ENCODE peak calls at places on chromosome 6, in eight cellular contexts. P is mesenchymal stem cell, I is brain microvascular endothelial cell, B is HCT116, Y is adrenal gland, W is neuronal stem cell, S is GM23248, U is lung. V is an unnamed sample.

GRCh38 chr6:10555625-10556309 is 34.6 kb downstream of the GCNT2 start:
- DNase-seq in P (peak; percentile 53), I (peak; percentile 23), B (no peak), Y (peak; percentile 36), W (peak; percentile 58), S (peak; percentile 44), U (peak; percentile 36), V (no peak)

GRCh38 chr6:35786810-35787209 is 6.0 kb downstream of the CLPSL1 start:
- DNase-seq in P (no peak), I (no peak), B (no peak), Y (no peak), W (no peak), S (peak; percentile 48), U (no peak), V (no peak)

GRCh38 chr6:22888147-22888831 is 318.9 kb downstream of the HDGFL1 start:
- DNase-seq in P (peak; percentile 21), I (no peak), B (no peak), Y (no peak), W (no peak), S (no peak), U (no peak), V (no peak)

GRCh38 chr6:27388293-27389197 is at the start of gene ZNF391:
- DNase-seq in P (peak; percentile 92), I (peak; percentile 88), B (peak; percentile 53), Y (peak; percentile 84), W (peak; percentile 80), S (peak; percentile 94), U (peak; percentile 61), V (peak; percentile 63)

GRCh38 chr6:111478749-111479148 is 4.3 kb downstream of the REV3L start:
- DNase-seq in P (peak; percentile 81), I (peak; percentile 27), B (peak; percentile 35), Y (no peak), W (peak; percentile 65), S (peak; percentile 78), U (no peak), V (peak; percentile 79)

GRCh38 chr6:160198577-160199211 is 59.9 kb downstream of the SLC22A2 start:
- DNase-seq in P (no peak), I (no peak), B (no peak), Y (no peak), W (no peak), S (no peak), U (no peak), V (no peak)

GRCh38 chr6:137927777-137928218 is 60.7 kb downstream of the TNFAIP3 start:
- DNase-seq in P (peak; percentile 11), I (peak; percentile 14), B (no peak), Y (no peak), W (no peak), S (no peak), U (no peak), V (no peak)

GRCh38 chr6:3748726-3749389 is 2.7 kb downstream of the PXDC1 start:
- DNase-seq in P (peak; percentile 26), I (no peak), B (no peak), Y (peak; percentile 8), W (no peak), S (no peak), U (no peak), V (no peak)

GRCh38 chr6:94269256-94269655 is 849.9 kb upstream of the EPHA7 start:
- DNase-seq in P (no peak), I (no peak), B (no peak), Y (no peak), W (no peak), S (no peak), U (no peak), V (no peak)

GRCh38 chr6:43036712-43037111 is 15.3 kb downstream of the RRP36 start:
- DNase-seq in P (no peak), I (no peak), B (no peak), Y (no peak), W (no peak), S (no peak), U (no peak), V (no peak)

GRCh38 chr6:90406142-90406794 is 109.6 kb upstream of the BACH2 start:
- DNase-seq in P (peak; percentile 50), I (peak; percentile 53), B (peak; percentile 32), Y (no peak), W (no peak), S (peak; percentile 74), U (no peak), V (no peak)

GRCh38 chr6:134938896-134939295 is 11.0 kb downstream of the ALDH8A1 start:
- DNase-seq in P (peak; percentile 8), I (no peak), B (no peak), Y (no peak), W (no peak), S (no peak), U (no peak), V (no peak)

GRCh38 chr6:138857792-138858191 is 61.9 kb downstream of the ECT2L start:
- DNase-seq in P (no peak), I (no peak), B (no peak), Y (no peak), W (no peak), S (no peak), U (no peak), V (no peak)

GRCh38 chr6:40371621-40372020 is 215.5 kb downstream of the LRFN2 start:
- DNase-seq in P (no peak), I (no peak), B (no peak), Y (no peak), W (no peak), S (no peak), U (no peak), V (no peak)

DNA sequence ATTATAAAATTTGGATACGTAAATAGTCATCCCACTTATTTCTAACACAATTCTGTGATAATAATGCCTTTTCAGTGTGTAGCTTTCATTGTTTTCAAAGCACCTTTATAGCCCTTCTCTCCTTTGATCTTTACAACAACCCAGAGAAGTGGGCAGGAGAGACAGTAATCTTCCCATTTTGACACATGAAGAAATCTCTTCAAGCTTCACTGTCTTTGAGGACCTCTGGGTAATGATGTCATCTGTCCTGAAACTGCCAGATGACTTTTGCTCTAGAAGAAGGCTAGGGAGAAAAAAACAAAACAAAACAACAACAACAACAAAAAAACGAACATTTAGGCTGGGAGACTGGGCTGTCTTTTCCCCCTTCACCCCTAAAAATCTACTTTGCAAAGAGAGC is 203.0 kb downstream of the KCNQ5 start:
- DNase-seq in P (peak; percentile 77), I (no peak), B (no peak), Y (no peak), W (no peak), S (no peak), U (no peak), V (no peak)
- H3K27ac ChIP-seq in P (no peak overlapping the region), I (no peak overlapping the region), B (no peak overlapping the region), Y (no peak overlapping the region), W (no peak overlapping the region), S (peak overlapping the region; percentile 28), U (no peak overlapping the region), V (no peak overlapping the region)

DNA sequence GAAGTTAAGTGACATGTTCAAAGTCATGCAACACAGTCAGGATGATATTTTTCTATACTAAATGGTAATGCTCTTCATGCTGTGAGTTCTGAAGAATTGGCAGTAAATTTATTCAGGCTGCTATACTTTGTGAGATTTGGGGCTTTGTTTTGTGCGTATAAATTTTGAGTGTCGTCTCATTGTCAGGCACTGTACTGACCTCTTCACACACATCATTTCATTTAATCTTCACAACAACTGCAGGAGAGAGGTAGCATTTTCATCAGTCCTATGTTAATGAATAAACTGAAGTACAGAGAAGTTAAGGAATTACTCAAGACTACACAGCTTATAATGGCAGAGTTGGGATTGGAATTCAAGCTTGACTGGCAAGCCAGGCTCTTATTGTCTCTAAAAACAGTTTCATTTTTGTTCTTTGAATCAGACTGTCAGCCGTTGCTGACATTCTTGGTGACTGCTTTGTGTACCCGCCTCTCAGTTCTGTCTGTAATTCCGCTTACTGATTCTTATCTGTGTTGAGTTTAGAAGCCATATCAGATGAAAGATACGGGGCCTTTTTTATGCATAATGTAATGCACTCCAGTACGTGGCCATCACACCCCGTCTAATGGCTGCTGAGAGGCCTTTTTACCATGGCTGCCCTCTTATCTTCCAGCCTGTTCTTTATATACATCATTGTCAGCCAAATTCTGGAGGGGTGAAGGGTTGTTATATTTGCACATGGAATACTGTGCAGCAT is 274.9 kb downstream of the UTRN start:
- DNase-seq in P (peak; percentile 40), I (peak; percentile 81), B (no peak), Y (peak; percentile 31), W (peak; percentile 5), S (peak; percentile 8), U (no peak), V (no peak)
- H3K27ac ChIP-seq in P (no peak overlapping the region), I (peak overlapping the region; percentile 31), B (no peak overlapping the region), Y (no peak overlapping the region), W (no peak overlapping the region), S (no peak overlapping the region), U (no peak overlapping the region), V (no peak overlapping the region)

GRCh38 chr6:168623736-168624135 is 182.8 kb downstream of the SMOC2 start:
- DNase-seq in P (no peak), I (no peak), B (no peak), Y (no peak), W (no peak), S (no peak), U (no peak), V (no peak)

GRCh38 chr6:168626046-168626445 is 185.1 kb downstream of the SMOC2 start:
- DNase-seq in P (no peak), I (no peak), B (no peak), Y (no peak), W (no peak), S (no peak), U (no peak), V (no peak)

GRCh38 chr6:168624540-168624939 is 183.6 kb downstream of the SMOC2 start:
- DNase-seq in P (no peak), I (no peak), B (no peak), Y (no peak), W (no peak), S (no peak), U (no peak), V (no peak)

GRCh38 chr6:168624948-168625347 is 184.0 kb downstream of the SMOC2 start:
- DNase-seq in P (no peak), I (no peak), B (no peak), Y (no peak), W (no peak), S (no peak), U (no peak), V (no peak)

GRCh38 chr6:168625602-168626001 is 184.6 kb downstream of the SMOC2 start:
- DNase-seq in P (no peak), I (no peak), B (no peak), Y (no peak), W (no peak), S (no peak), U (no peak), V (no peak)
- H3K27ac ChIP-seq in P (no peak overlapping the region), I (no peak overlapping the region), B (no peak overlapping the region), Y (no peak overlapping the region), W (no peak overlapping the region), S (no peak overlapping the region), U (no peak overlapping the region), V (no peak overlapping the region)

GRCh38 chr6:161256390-161256789 is 17.5 kb downstream of the AGPAT4 start:
- DNase-seq in P (no peak), I (no peak), B (no peak), Y (no peak), W (no peak), S (no peak), U (no peak), V (no peak)

GRCh38 chr6:161255518-161255917 is 18.3 kb downstream of the AGPAT4 start:
- DNase-seq in P (no peak), I (no peak), B (no peak), Y (no peak), W (no peak), S (no peak), U (no peak), V (no peak)

GRCh38 chr6:161251345-161251744 is 22.5 kb downstream of the AGPAT4 start:
- DNase-seq in P (no peak), I (no peak), B (no peak), Y (no peak), W (no peak), S (no peak), U (no peak), V (no peak)

GRCh38 chr6:161254754-161255253 is 19.1 kb downstream of the AGPAT4 start:
- DNase-seq in P (peak; percentile 86), I (no peak), B (no peak), Y (no peak), W (no peak), S (peak; percentile 41), U (no peak), V (no peak)

GRCh38 chr6:161254126-161254753 is 19.6 kb downstream of the AGPAT4 start:
- DNase-seq in P (peak; percentile 91), I (no peak), B (no peak), Y (no peak), W (no peak), S (peak; percentile 29), U (no peak), V (no peak)
- H3K27ac ChIP-seq in P (no peak overlapping the region), I (no peak overlapping the region), B (no peak overlapping the region), Y (no peak overlapping the region), W (no peak overlapping the region), S (no peak overlapping the region), U (no peak overlapping the region), V (no peak overlapping the region)